ENCODE peak calls at places on chromosome 14, in six cellular contexts. G is GM12891, S is H1, N is HepG2, P is K562, B is GM12878. C is an unnamed sample.

GRCh38 chr14:77141592-77142288 is at the start of gene ZDHHC22:
- DNase-seq in G (no peak), S (peak; percentile 81), N (no peak), P (no peak), B (no peak), C (no peak)

GRCh38 chr14:30621354-30621953 is 665 bp upstream of the SCFD1 start:
- DNase-seq in G (no peak), S (peak; percentile 54), N (peak; percentile 36), P (peak; percentile 43), B (no peak), C (no peak)

GRCh38 chr14:45198551-45198950 is 54.5 kb downstream of the MIS18BP1 start:
- DNase-seq in G (no peak), S (no peak), N (no peak), P (no peak), B (no peak), C (no peak)

GRCh38 chr14:85463512-85463911 is 66.4 kb upstream of the FLRT2 start:
- DNase-seq in G (no peak), S (no peak), N (no peak), P (no peak), B (no peak), C (no peak)

GRCh38 chr14:88352299-88353097 is 29.4 kb upstream of the KCNK10 start:
- DNase-seq in G (no peak), S (no peak), N (no peak), P (no peak), B (no peak), C (no peak)

GRCh38 chr14:41167040-41167439 is 439.6 kb upstream of the LRFN5 start:
- DNase-seq in G (no peak), S (no peak), N (no peak), P (no peak), B (no peak), C (no peak)

GRCh38 chr14:52325632-52326031 is 11.5 kb downstream of the PTGER2 start:
- DNase-seq in G (no peak), S (no peak), N (no peak), P (no peak), B (no peak), C (no peak)

GRCh38 chr14:91911474-91912032 is 35.9 kb downstream of the FBLN5 start:
- DNase-seq in G (peak; percentile 40), S (no peak), N (peak; percentile 47), P (peak; percentile 43), B (peak; percentile 13), C (no peak)

GRCh38 chr14:20435454-20436362 is at the start of gene KLHL33:
- DNase-seq in G (no peak), S (no peak), N (no peak), P (no peak), B (no peak), C (no peak)

GRCh38 chr14:77052281-77053044 is 24.0 kb upstream of the IRF2BPL start:
- DNase-seq in G (no peak), S (no peak), N (no peak), P (no peak), B (no peak), C (no peak)

GRCh38 chr14:32020882-32021281 is 56.2 kb upstream of the ARHGAP5 start:
- DNase-seq in G (no peak), S (no peak), N (no peak), P (peak; percentile 28), B (no peak), C (no peak)

GRCh38 chr14:24072436-24072835 is 1.1 kb downstream of the CPNE6 start:
- DNase-seq in G (no peak), S (no peak), N (no peak), P (no peak), B (no peak), C (no peak)

GRCh38 chr14:37363661-37364060 is 165.9 kb downstream of the MIPOL1 start:
- DNase-seq in G (no peak), S (no peak), N (no peak), P (no peak), B (no peak), C (no peak)

DNA sequence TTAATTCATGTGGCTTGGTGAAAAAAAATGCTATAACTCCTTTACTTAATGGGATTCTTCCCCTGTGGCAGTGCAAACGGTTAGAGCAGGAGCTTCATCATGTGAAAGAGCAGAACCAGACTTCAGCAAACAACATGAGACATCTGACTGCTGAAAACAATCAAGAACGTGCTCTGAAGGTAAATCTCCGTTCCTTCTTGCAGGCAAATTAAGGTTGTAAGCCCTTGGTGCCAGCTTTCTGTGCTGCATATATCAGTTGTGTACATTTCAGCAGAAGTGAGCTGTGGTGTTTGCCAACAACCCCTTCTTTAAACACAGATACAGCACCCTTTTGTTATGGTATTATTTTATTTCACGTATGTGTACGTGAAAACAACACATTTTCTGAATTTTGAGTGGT is 171.7 kb downstream of the MIPOL1 start:
- DNase-seq in G (no peak), S (no peak), N (peak; percentile 34), P (no peak), B (no peak), C (no peak)
- TF ChIP-seq TAF1 in G (no peak), S (no peak), N (no peak), P (no peak), B (no peak), C (no peak)

GRCh38 chr14:55026793-55027560 is at the start of the genes SOCS4 and WDHD1:
- DNase-seq in G (peak; percentile 86), S (peak; percentile 98), N (peak; percentile 89), P (peak; percentile 94), B (peak; percentile 82), C (peak; percentile 82)
- TF ChIP-seq POLR2A in G (peak; percentile 88), S (peak; percentile 71), N (peak; percentile 79), P (peak; percentile 91), B (peak; percentile 96), C (peak; percentile 87)

GRCh38 chr14:39847191-39847590 is 415.0 kb upstream of the FBXO33 start:
- DNase-seq in G (no peak), S (no peak), N (no peak), P (no peak), B (no peak), C (no peak)
- TF ChIP-seq TAF1 in G (no peak), S (no peak), N (no peak), P (no peak), B (no peak), C (no peak)

GRCh38 chr14:69151458-69152180 is 1.3 kb downstream of the DCAF5 start:
- DNase-seq in G (peak; percentile 78), S (peak; percentile 92), N (peak; percentile 55), P (peak; percentile 85), B (no peak), C (peak; percentile 74)
- TF ChIP-seq POLR2A in G (no peak), S (no peak), N (peak; percentile 19), P (peak; percentile 46), B (peak; percentile 28), C (no peak)

DNA sequence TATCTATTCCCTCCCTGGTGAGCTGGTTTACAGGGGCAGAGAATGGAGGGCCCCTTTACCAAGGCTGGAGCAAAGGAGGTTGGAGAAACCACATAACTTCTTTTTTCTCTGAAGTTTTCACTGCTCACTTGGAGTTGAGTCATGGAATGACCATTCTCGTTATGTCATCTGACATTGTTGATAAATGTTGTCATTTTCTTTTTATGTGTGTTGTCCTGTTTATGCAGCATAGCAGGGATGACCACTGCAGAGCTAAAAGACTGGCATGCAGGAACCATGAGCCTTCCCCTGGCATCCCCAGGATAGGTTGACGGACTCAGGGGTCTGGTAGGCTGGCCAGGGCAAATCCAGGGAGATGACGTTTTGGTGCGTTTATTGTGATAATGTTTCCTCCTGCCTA is 256.9 kb upstream of the DDHD1 start:
- DNase-seq in G (no peak), S (no peak), N (no peak), P (no peak), B (no peak), C (no peak)
- TF ChIP-seq TAF1 in G (no peak), S (no peak), N (no peak), P (no peak), B (no peak), C (no peak)

GRCh38 chr14:59299731-59300130 is 111.3 kb downstream of the DAAM1 start:
- DNase-seq in G (no peak), S (no peak), N (no peak), P (no peak), B (no peak), C (no peak)

GRCh38 chr14:59294662-59294992 is 106.2 kb downstream of the DAAM1 start:
- DNase-seq in G (no peak), S (no peak), N (no peak), P (no peak), B (no peak), C (no peak)

GRCh38 chr14:59293934-59294661 is 105.6 kb downstream of the DAAM1 start:
- DNase-seq in G (no peak), S (no peak), N (no peak), P (no peak), B (no peak), C (no peak)

GRCh38 chr14:59297070-59297766 is 108.8 kb downstream of the DAAM1 start:
- DNase-seq in G (no peak), S (no peak), N (peak; percentile 94), P (no peak), B (no peak), C (no peak)

GRCh38 chr14:59296508-59296907 is 108.0 kb downstream of the DAAM1 start:
- DNase-seq in G (no peak), S (no peak), N (peak; percentile 62), P (no peak), B (no peak), C (no peak)
- TF ChIP-seq POLR2A in G (no peak), S (no peak), N (no peak), P (no peak), B (no peak), C (no peak)

C was measured in GM12892.